ENCODE peak calls at places on chromosomes 6 and 20, in eight cellular contexts. A, X, Y, P, Z, E, B and M are unnamed samples.

GRCh38 chr6:38266921-38267354 is 372.8 kb downstream of the BTBD9 start:
- DNase-seq in A (no peak), X (no peak), Y (no peak), P (no peak), Z (peak; percentile 20), E (no peak), B (no peak), M (no peak)

GRCh38 chr6:13488015-13488895 is 855 bp upstream of the GFOD1 start:
- DNase-seq in A (peak; percentile 92), X (peak; percentile 50), Y (peak; percentile 84), P (peak; percentile 52), Z (no peak), E (peak; percentile 41), B (peak; percentile 41), M (no peak)

GRCh38 chr6:80658926-80659325 is 552.5 kb downstream of the BCKDHB start:
- DNase-seq in A (no peak), X (no peak), Y (no peak), P (no peak), Z (no peak), E (no peak), B (no peak), M (no peak)

GRCh38 chr6:64301307-64302236 is 666.0 kb downstream of the PHF3 start:
- DNase-seq in A (no peak), X (no peak), Y (no peak), P (no peak), Z (no peak), E (no peak), B (no peak), M (no peak)

GRCh38 chr6:31898200-31899011 is 908 bp upstream of the EHMT2 start:
- DNase-seq in A (no peak), X (peak; percentile 56), Y (no peak), P (no peak), Z (no peak), E (peak; percentile 46), B (peak; percentile 79), M (no peak)

GRCh38 chr6:12958052-12958706 is 241.6 kb downstream of the PHACTR1 start:
- DNase-seq in A (no peak), X (peak; percentile 27), Y (no peak), P (no peak), Z (no peak), E (no peak), B (no peak), M (no peak)

GRCh38 chr6:32108094-32108627 is 977 bp downstream of the TNXB start:
- DNase-seq in A (peak; percentile 94), X (peak; percentile 80), Y (peak; percentile 87), P (no peak), Z (no peak), E (peak; percentile 37), B (no peak), M (no peak)

GRCh38 chr6:44261581-44261980 is 3.8 kb downstream of the NFKBIE start:
- DNase-seq in A (no peak), X (no peak), Y (no peak), P (no peak), Z (no peak), E (no peak), B (no peak), M (no peak)

GRCh38 chr20:5848711-5849505 is 98.7 kb downstream of the SHLD1 start:
- DNase-seq in A (no peak), X (peak; percentile 66), Y (no peak), P (no peak), Z (no peak), E (no peak), B (peak; percentile 29), M (no peak)

GRCh38 chr6:39770476-39770875 is 21.7 kb upstream of the DAAM2 start:
- DNase-seq in A (no peak), X (no peak), Y (no peak), P (no peak), Z (no peak), E (no peak), B (no peak), M (no peak)

GRCh38 chr6:132937466-132937906 is 123.1 kb downstream of the RPS12 start:
- DNase-seq in A (no peak), X (peak; percentile 31), Y (no peak), P (peak; percentile 60), Z (no peak), E (peak; percentile 30), B (peak; percentile 69), M (peak; percentile 29)

GRCh38 chr6:45653117-45653883 is 275.6 kb upstream of the SUPT3H start:
- DNase-seq in A (peak; percentile 48), X (no peak), Y (no peak), P (no peak), Z (no peak), E (no peak), B (no peak), M (no peak)

GRCh38 chr20:7291946-7292345 is 524.5 kb downstream of the BMP2 start:
- DNase-seq in A (no peak), X (no peak), Y (no peak), P (no peak), Z (no peak), E (no peak), B (no peak), M (no peak)

GRCh38 chr20:51661609-51662178 is 106.5 kb downstream of the ATP9A start:
- DNase-seq in A (no peak), X (peak; percentile 52), Y (no peak), P (no peak), Z (no peak), E (no peak), B (peak; percentile 81), M (no peak)

GRCh38 chr6:54525731-54526130 is 217.5 kb downstream of the TINAG start:
- DNase-seq in A (no peak), X (peak; percentile 2), Y (no peak), P (no peak), Z (no peak), E (no peak), B (peak; percentile 68), M (no peak)

GRCh38 chr6:32088487-32089049 is 20.6 kb downstream of the TNXB start:
- DNase-seq in A (no peak), X (no peak), Y (no peak), P (no peak), Z (no peak), E (no peak), B (no peak), M (no peak)

GRCh38 chr6:117538615-117539014 is 56.1 kb downstream of the DCBLD1 start:
- DNase-seq in A (no peak), X (no peak), Y (no peak), P (no peak), Z (no peak), E (no peak), B (no peak), M (no peak)

GRCh38 chr20:6164421-6165341 is 41.9 kb upstream of the FERMT1 start:
- DNase-seq in A (no peak), X (peak; percentile 28), Y (no peak), P (no peak), Z (no peak), E (peak; percentile 54), B (peak; percentile 24), M (no peak)

GRCh38 chr6:142321451-142321850 is 19.6 kb downstream of the ADGRG6 start:
- DNase-seq in A (no peak), X (no peak), Y (no peak), P (no peak), Z (no peak), E (no peak), B (no peak), M (no peak)

GRCh38 chr20:33165416-33166055 is 2.4 kb upstream of the BPIFA2 start:
- DNase-seq in A (peak; percentile 56), X (no peak), Y (no peak), P (no peak), Z (no peak), E (no peak), B (no peak), M (no peak)

GRCh38 chr6:149233056-149233715 is 84.3 kb upstream of the TAB2 start:
- DNase-seq in A (no peak), X (peak; percentile 91), Y (no peak), P (no peak), Z (peak; percentile 35), E (no peak), B (peak; percentile 87), M (no peak)

GRCh38 chr20:1566701-1567100 is 9.2 kb upstream of the SIRPD start:
- DNase-seq in A (no peak), X (no peak), Y (no peak), P (no peak), Z (no peak), E (no peak), B (peak; percentile 34), M (no peak)

GRCh38 chr6:116847234-116847633 is 18.4 kb upstream of the GPRC6A start:
- DNase-seq in A (no peak), X (peak; percentile 54), Y (no peak), P (no peak), Z (no peak), E (no peak), B (peak; percentile 44), M (no peak)

DNA sequence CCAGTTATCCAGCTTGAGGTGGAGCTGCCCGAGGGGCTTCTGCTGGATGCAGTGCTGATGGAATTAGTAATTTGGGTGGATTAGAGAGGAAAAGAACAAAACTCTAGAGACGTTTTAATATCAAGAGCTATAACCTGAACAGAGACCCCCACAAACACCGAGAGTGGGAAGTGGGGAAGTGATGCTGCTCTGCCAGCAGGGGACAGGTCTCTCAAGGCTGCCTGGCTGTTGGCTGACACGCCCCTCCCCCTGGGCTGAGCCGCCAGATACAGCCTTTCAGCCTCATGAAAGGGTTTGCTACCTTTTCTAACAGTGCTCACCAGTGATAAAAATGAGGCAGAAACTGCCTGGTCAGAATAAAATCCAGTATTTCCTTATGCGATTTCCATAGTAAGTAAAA is 9.6 kb downstream of the LEMD2 start:
- DNase-seq in A (no peak), X (no peak), Y (no peak), P (peak; percentile 56), Z (no peak), E (no peak), B (no peak), M (no peak)
- TF ChIP-seq CTCF in A (no peak), X (no peak), Y (no peak), P (peak; percentile 43), Z (no peak), E (no peak), B (no peak), M (peak; percentile 15)

DNA sequence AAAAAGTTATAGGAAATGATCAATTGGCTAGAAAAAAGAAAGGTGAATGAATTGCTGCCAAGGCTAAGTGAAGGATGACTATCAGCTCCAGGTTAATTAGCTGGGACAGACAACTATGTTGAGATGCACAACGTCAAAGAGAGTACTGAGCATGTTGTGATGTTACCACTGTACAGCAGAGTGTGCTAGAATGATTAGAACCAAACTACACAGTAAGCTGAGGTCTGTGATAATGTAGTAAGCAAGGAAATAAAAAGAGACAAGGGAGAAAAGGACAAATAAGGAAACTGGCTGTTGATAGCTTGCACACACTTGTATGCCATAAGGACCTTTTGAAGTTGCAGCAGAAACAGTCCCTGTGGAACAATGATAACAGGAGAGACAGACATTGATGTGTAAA is 189.7 kb downstream of the CENPW start:
- DNase-seq in A (no peak), X (no peak), Y (no peak), P (no peak), Z (no peak), E (no peak), B (no peak), M (no peak)
- TF ChIP-seq CTCF in A (no peak), X (no peak), Y (no peak), P (no peak), Z (peak; percentile 26), E (no peak), B (no peak), M (no peak)

GRCh38 chr20:11912013-11912663 is 5.6 kb upstream of the BTBD3 start:
- DNase-seq in A (no peak), X (peak; percentile 33), Y (no peak), P (peak; percentile 8), Z (no peak), E (no peak), B (peak; percentile 59), M (no peak)
- TF ChIP-seq CTCF in A (no peak), X (peak; percentile 47), Y (no peak), P (peak; percentile 41), Z (peak; percentile 30), E (peak; percentile 18), B (peak; percentile 64), M (peak; percentile 49)

GRCh38 chr6:134686071-134686470 is 263.8 kb downstream of the ALDH8A1 start:
- DNase-seq in A (no peak), X (peak; percentile 49), Y (no peak), P (no peak), Z (no peak), E (no peak), B (peak; percentile 88), M (no peak)
- TF ChIP-seq CTCF in A (no peak), X (peak; percentile 20), Y (no peak), P (no peak), Z (no peak), E (no peak), B (no peak), M (no peak)